ENCODE peak calls at places on chromosomes 3 and 15, in six cellular contexts. One of them, this sample, is unnamed.

GRCh38 chr15:66115568-66116206 is 137.9 kb downstream of the MEGF11 start:
- DNase-seq in A549: no peak
- DNase-seq in activated naive CD4-positive, alpha-beta T cell treated with anti-CD3 and anti-CD28 coated beads, Interleukin-2, amount 50 U/mL, for 16 hours: peak; percentile 20
- DNase-seq in NCI-H2081: no peak
- DNase-seq in neural crest cell: no peak
- DNase-seq in mucosa of gallbladder: no peak
- DNase-seq in this sample: no peak

GRCh38 chr15:31262143-31262530 is 64.5 kb upstream of the KLF13 start:
- DNase-seq in neural crest cell: no peak
- DNase-seq in activated naive CD4-positive, alpha-beta T cell treated with anti-CD3 and anti-CD28 coated beads, Interleukin-2, amount 50 U/mL, for 16 hours: no peak
- DNase-seq in A549: no peak
- DNase-seq in NCI-H2081: no peak
- DNase-seq in mucosa of gallbladder: no peak
- DNase-seq in this sample: no peak

GRCh38 chr3:42698911-42699230 is 3.7 kb downstream of the HHATL start:
- DNase-seq in activated naive CD4-positive, alpha-beta T cell treated with anti-CD3 and anti-CD28 coated beads, Interleukin-2, amount 50 U/mL, for 16 hours: no peak
- DNase-seq in mucosa of gallbladder: no peak
- DNase-seq in A549: no peak
- DNase-seq in NCI-H2081: no peak
- DNase-seq in neural crest cell: no peak
- DNase-seq in this sample: no peak

GRCh38 chr15:72994778-72995177 is 57.5 kb upstream of the NEO1 start:
- DNase-seq in mucosa of gallbladder: no peak
- DNase-seq in activated naive CD4-positive, alpha-beta T cell treated with anti-CD3 and anti-CD28 coated beads, Interleukin-2, amount 50 U/mL, for 16 hours: no peak
- DNase-seq in A549: no peak
- DNase-seq in NCI-H2081: peak; percentile 88
- DNase-seq in neural crest cell: no peak
- DNase-seq in this sample: peak; percentile 71

GRCh38 chr3:100988080-100988479 is 5.1 kb downstream of the ABI3BP start:
- DNase-seq in NCI-H2081: no peak
- DNase-seq in neural crest cell: no peak
- DNase-seq in A549: no peak
- DNase-seq in mucosa of gallbladder: peak; percentile 62
- DNase-seq in activated naive CD4-positive, alpha-beta T cell treated with anti-CD3 and anti-CD28 coated beads, Interleukin-2, amount 50 U/mL, for 16 hours: no peak
- DNase-seq in this sample: peak; percentile 6

GRCh38 chr3:53693441-53693840 is 152.8 kb downstream of the CHDH start:
- DNase-seq in mucosa of gallbladder: no peak
- DNase-seq in activated naive CD4-positive, alpha-beta T cell treated with anti-CD3 and anti-CD28 coated beads, Interleukin-2, amount 50 U/mL, for 16 hours: no peak
- DNase-seq in neural crest cell: no peak
- DNase-seq in NCI-H2081: no peak
- DNase-seq in A549: no peak
- DNase-seq in this sample: no peak

GRCh38 chr3:59425942-59426341 is 376.1 kb upstream of the CFAP20DC start:
- DNase-seq in A549: no peak
- DNase-seq in NCI-H2081: no peak
- DNase-seq in neural crest cell: no peak
- DNase-seq in activated naive CD4-positive, alpha-beta T cell treated with anti-CD3 and anti-CD28 coated beads, Interleukin-2, amount 50 U/mL, for 16 hours: peak; percentile 59
- DNase-seq in mucosa of gallbladder: no peak
- DNase-seq in this sample: no peak

GRCh38 chr3:177287231-177287630 is 89.9 kb upstream of the TBL1XR1 start:
- DNase-seq in neural crest cell: no peak
- DNase-seq in A549: no peak
- DNase-seq in activated naive CD4-positive, alpha-beta T cell treated with anti-CD3 and anti-CD28 coated beads, Interleukin-2, amount 50 U/mL, for 16 hours: no peak
- DNase-seq in mucosa of gallbladder: no peak
- DNase-seq in NCI-H2081: no peak
- DNase-seq in this sample: no peak

GRCh38 chr3:171101982-171102610 is 75.6 kb upstream of the SLC2A2 start:
- DNase-seq in mucosa of gallbladder: no peak
- DNase-seq in activated naive CD4-positive, alpha-beta T cell treated with anti-CD3 and anti-CD28 coated beads, Interleukin-2, amount 50 U/mL, for 16 hours: no peak
- DNase-seq in A549: no peak
- DNase-seq in neural crest cell: no peak
- DNase-seq in NCI-H2081: no peak
- DNase-seq in this sample: no peak

GRCh38 chr3:134794950-134795775 is at the start of gene EPHB1:
- DNase-seq in mucosa of gallbladder: peak; percentile 74
- DNase-seq in neural crest cell: peak; percentile 88
- DNase-seq in A549: peak; percentile 80
- DNase-seq in activated naive CD4-positive, alpha-beta T cell treated with anti-CD3 and anti-CD28 coated beads, Interleukin-2, amount 50 U/mL, for 16 hours: peak; percentile 43
- DNase-seq in NCI-H2081: peak; percentile 93
- DNase-seq in this sample: peak; percentile 96

GRCh38 chr3:139299261-139300132 is 44.3 kb upstream of the MRPS22 start:
- DNase-seq in neural crest cell: no peak
- DNase-seq in mucosa of gallbladder: no peak
- DNase-seq in A549: peak; percentile 61
- DNase-seq in activated naive CD4-positive, alpha-beta T cell treated with anti-CD3 and anti-CD28 coated beads, Interleukin-2, amount 50 U/mL, for 16 hours: no peak
- DNase-seq in NCI-H2081: no peak
- DNase-seq in this sample: no peak

GRCh38 chr15:42131826-42132806 is 24.3 kb downstream of the PLA2G4F start:
- DNase-seq in NCI-H2081: peak; percentile 80
- DNase-seq in mucosa of gallbladder: no peak
- DNase-seq in activated naive CD4-positive, alpha-beta T cell treated with anti-CD3 and anti-CD28 coated beads, Interleukin-2, amount 50 U/mL, for 16 hours: no peak
- DNase-seq in A549: no peak
- DNase-seq in neural crest cell: no peak
- DNase-seq in this sample: peak; percentile 29

GRCh38 chr3:9809239-9809614 is 835 bp upstream of the TTLL3 start:
- DNase-seq in A549: peak; percentile 42
- DNase-seq in activated naive CD4-positive, alpha-beta T cell treated with anti-CD3 and anti-CD28 coated beads, Interleukin-2, amount 50 U/mL, for 16 hours: no peak
- DNase-seq in mucosa of gallbladder: no peak
- DNase-seq in NCI-H2081: no peak
- DNase-seq in neural crest cell: no peak
- DNase-seq in this sample: no peak

GRCh38 chr15:45476395-45476794 is 46.2 kb downstream of the SLC30A4 start:
- DNase-seq in activated naive CD4-positive, alpha-beta T cell treated with anti-CD3 and anti-CD28 coated beads, Interleukin-2, amount 50 U/mL, for 16 hours: no peak
- DNase-seq in A549: no peak
- DNase-seq in mucosa of gallbladder: no peak
- DNase-seq in neural crest cell: no peak
- DNase-seq in NCI-H2081: no peak
- DNase-seq in this sample: no peak

GRCh38 chr3:56754753-56755365 is 46.9 kb downstream of the ARHGEF3 start:
- DNase-seq in mucosa of gallbladder: peak; percentile 22
- DNase-seq in activated naive CD4-positive, alpha-beta T cell treated with anti-CD3 and anti-CD28 coated beads, Interleukin-2, amount 50 U/mL, for 16 hours: no peak
- DNase-seq in neural crest cell: no peak
- DNase-seq in A549: no peak
- DNase-seq in NCI-H2081: no peak
- DNase-seq in this sample: no peak

GRCh38 chr3:41674449-41674848 is 287.5 kb downstream of the ULK4 start:
- DNase-seq in activated naive CD4-positive, alpha-beta T cell treated with anti-CD3 and anti-CD28 coated beads, Interleukin-2, amount 50 U/mL, for 16 hours: no peak
- DNase-seq in neural crest cell: no peak
- DNase-seq in A549: no peak
- DNase-seq in NCI-H2081: no peak
- DNase-seq in mucosa of gallbladder: no peak
- DNase-seq in this sample: no peak

GRCh38 chr3:15329058-15330005 is 3.1 kb downstream of the SH3BP5 start:
- DNase-seq in neural crest cell: no peak
- DNase-seq in NCI-H2081: no peak
- DNase-seq in A549: no peak
- DNase-seq in activated naive CD4-positive, alpha-beta T cell treated with anti-CD3 and anti-CD28 coated beads, Interleukin-2, amount 50 U/mL, for 16 hours: no peak
- DNase-seq in mucosa of gallbladder: no peak
- DNase-seq in this sample: no peak

GRCh38 chr3:179324270-179324754 is 1.5 kb downstream of the ZNF639 start:
- DNase-seq in activated naive CD4-positive, alpha-beta T cell treated with anti-CD3 and anti-CD28 coated beads, Interleukin-2, amount 50 U/mL, for 16 hours: no peak
- DNase-seq in NCI-H2081: peak; percentile 27
- DNase-seq in neural crest cell: no peak
- DNase-seq in A549: no peak
- DNase-seq in mucosa of gallbladder: no peak
- DNase-seq in this sample: no peak

GRCh38 chr3:21414506-21414905 is 336.5 kb downstream of the ZNF385D start:
- DNase-seq in activated naive CD4-positive, alpha-beta T cell treated with anti-CD3 and anti-CD28 coated beads, Interleukin-2, amount 50 U/mL, for 16 hours: no peak
- DNase-seq in NCI-H2081: no peak
- DNase-seq in neural crest cell: no peak
- DNase-seq in A549: no peak
- DNase-seq in mucosa of gallbladder: no peak
- DNase-seq in this sample: no peak

GRCh38 chr3:143002083-143002712 is 828 bp downstream of the U2SURP start:
- DNase-seq in NCI-H2081: peak; percentile 21
- DNase-seq in neural crest cell: no peak
- DNase-seq in activated naive CD4-positive, alpha-beta T cell treated with anti-CD3 and anti-CD28 coated beads, Interleukin-2, amount 50 U/mL, for 16 hours: peak; percentile 20
- DNase-seq in mucosa of gallbladder: no peak
- DNase-seq in A549: peak; percentile 49
- DNase-seq in this sample: no peak

GRCh38 chr15:72168131-72168825 is 29.3 kb downstream of the GRAMD2A start:
- DNase-seq in neural crest cell: no peak
- DNase-seq in NCI-H2081: no peak
- DNase-seq in mucosa of gallbladder: no peak
- DNase-seq in activated naive CD4-positive, alpha-beta T cell treated with anti-CD3 and anti-CD28 coated beads, Interleukin-2, amount 50 U/mL, for 16 hours: no peak
- DNase-seq in A549: no peak
- DNase-seq in this sample: no peak

GRCh38 chr15:75452968-75453702 is 1.6 kb upstream of the SIN3A start:
- DNase-seq in activated naive CD4-positive, alpha-beta T cell treated with anti-CD3 and anti-CD28 coated beads, Interleukin-2, amount 50 U/mL, for 16 hours: peak; percentile 81
- DNase-seq in NCI-H2081: peak; percentile 32
- DNase-seq in A549: peak; percentile 64
- DNase-seq in mucosa of gallbladder: peak; percentile 38
- DNase-seq in neural crest cell: peak; percentile 34
- DNase-seq in this sample: peak; percentile 45

GRCh38 chr15:74311734-74312444 is 55.6 kb downstream of the CYP11A1 start:
- DNase-seq in NCI-H2081: no peak
- DNase-seq in mucosa of gallbladder: no peak
- DNase-seq in A549: peak; percentile 34
- DNase-seq in activated naive CD4-positive, alpha-beta T cell treated with anti-CD3 and anti-CD28 coated beads, Interleukin-2, amount 50 U/mL, for 16 hours: no peak
- DNase-seq in neural crest cell: peak; percentile 46
- DNase-seq in this sample: no peak

GRCh38 chr15:91867581-91868026 is 14.1 kb downstream of the SLCO3A1 start:
- DNase-seq in A549: peak; percentile 73
- DNase-seq in NCI-H2081: no peak
- DNase-seq in activated naive CD4-positive, alpha-beta T cell treated with anti-CD3 and anti-CD28 coated beads, Interleukin-2, amount 50 U/mL, for 16 hours: no peak
- DNase-seq in mucosa of gallbladder: peak; percentile 73
- DNase-seq in neural crest cell: no peak
- DNase-seq in this sample: no peak

GRCh38 chr3:13025090-13025489 is 48.1 kb downstream of the IQSEC1 start:
- DNase-seq in neural crest cell: no peak
- DNase-seq in NCI-H2081: no peak
- DNase-seq in mucosa of gallbladder: no peak
- DNase-seq in activated naive CD4-positive, alpha-beta T cell treated with anti-CD3 and anti-CD28 coated beads, Interleukin-2, amount 50 U/mL, for 16 hours: no peak
- DNase-seq in A549: peak; percentile 40
- DNase-seq in this sample: no peak

GRCh38 chr3:82999777-83000176 is 1238.3 kb upstream of the GBE1 start:
- DNase-seq in NCI-H2081: no peak
- DNase-seq in neural crest cell: no peak
- DNase-seq in A549: no peak
- DNase-seq in mucosa of gallbladder: no peak
- DNase-seq in activated naive CD4-positive, alpha-beta T cell treated with anti-CD3 and anti-CD28 coated beads, Interleukin-2, amount 50 U/mL, for 16 hours: no peak
- DNase-seq in this sample: no peak

GRCh38 chr3:72488736-72489030 is 359.6 kb downstream of the SHQ1 start:
- DNase-seq in A549: no peak
- DNase-seq in neural crest cell: no peak
- DNase-seq in NCI-H2081: no peak
- DNase-seq in activated naive CD4-positive, alpha-beta T cell treated with anti-CD3 and anti-CD28 coated beads, Interleukin-2, amount 50 U/mL, for 16 hours: no peak
- DNase-seq in mucosa of gallbladder: no peak
- DNase-seq in this sample: no peak

GRCh38 chr3:166125179-166125578 is 288.0 kb upstream of the BCHE start:
- DNase-seq in mucosa of gallbladder: no peak
- DNase-seq in NCI-H2081: no peak
- DNase-seq in A549: no peak
- DNase-seq in activated naive CD4-positive, alpha-beta T cell treated with anti-CD3 and anti-CD28 coated beads, Interleukin-2, amount 50 U/mL, for 16 hours: no peak
- DNase-seq in neural crest cell: no peak
- DNase-seq in this sample: no peak

GRCh38 chr3:119700269-119700919 is 2.4 kb upstream of the CFAP91 start:
- DNase-seq in A549: peak; percentile 69
- DNase-seq in mucosa of gallbladder: no peak
- DNase-seq in NCI-H2081: no peak
- DNase-seq in activated naive CD4-positive, alpha-beta T cell treated with anti-CD3 and anti-CD28 coated beads, Interleukin-2, amount 50 U/mL, for 16 hours: no peak
- DNase-seq in neural crest cell: no peak
- DNase-seq in this sample: no peak

GRCh38 chr3:128923607-128924385 is 44.4 kb downstream of the ACAD9 start:
- DNase-seq in NCI-H2081: no peak
- DNase-seq in activated naive CD4-positive, alpha-beta T cell treated with anti-CD3 and anti-CD28 coated beads, Interleukin-2, amount 50 U/mL, for 16 hours: no peak
- DNase-seq in mucosa of gallbladder: no peak
- DNase-seq in A549: no peak
- DNase-seq in neural crest cell: no peak
- DNase-seq in this sample: no peak

GRCh38 chr3:88812576-88812975 is 294.8 kb upstream of the EPHA3 start:
- DNase-seq in mucosa of gallbladder: no peak
- DNase-seq in A549: no peak
- DNase-seq in neural crest cell: no peak
- DNase-seq in NCI-H2081: no peak
- DNase-seq in activated naive CD4-positive, alpha-beta T cell treated with anti-CD3 and anti-CD28 coated beads, Interleukin-2, amount 50 U/mL, for 16 hours: no peak
- DNase-seq in this sample: no peak

GRCh38 chr3:6223572-6223971 is 637.3 kb upstream of the GRM7 start:
- DNase-seq in NCI-H2081: no peak
- DNase-seq in activated naive CD4-positive, alpha-beta T cell treated with anti-CD3 and anti-CD28 coated beads, Interleukin-2, amount 50 U/mL, for 16 hours: no peak
- DNase-seq in neural crest cell: no peak
- DNase-seq in mucosa of gallbladder: no peak
- DNase-seq in A549: no peak
- DNase-seq in this sample: no peak

GRCh38 chr3:150779402-150779858 is 16.5 kb upstream of the SIAH2 start:
- DNase-seq in activated naive CD4-positive, alpha-beta T cell treated with anti-CD3 and anti-CD28 coated beads, Interleukin-2, amount 50 U/mL, for 16 hours: no peak
- DNase-seq in mucosa of gallbladder: no peak
- DNase-seq in A549: peak; percentile 17
- DNase-seq in neural crest cell: no peak
- DNase-seq in NCI-H2081: no peak
- DNase-seq in this sample: no peak

GRCh38 chr3:30346927-30347320 is 259.5 kb upstream of the TGFBR2 start:
- DNase-seq in A549: no peak
- DNase-seq in activated naive CD4-positive, alpha-beta T cell treated with anti-CD3 and anti-CD28 coated beads, Interleukin-2, amount 50 U/mL, for 16 hours: no peak
- DNase-seq in neural crest cell: no peak
- DNase-seq in NCI-H2081: no peak
- DNase-seq in mucosa of gallbladder: no peak
- DNase-seq in this sample: no peak

This sample was measured in NCI-H774.